ENCODE peak calls at places on chromosomes 6 and 20, in five cellular contexts. One of them, this sample, is unnamed.

GRCh38 chr20:20213722-20214121 is 154.2 kb upstream of the INSM1 start:
- DNase-seq in brain microvascular endothelial cell: no peak
- DNase-seq in cardiac muscle cell: no peak
- DNase-seq in kidney epithelial cell: no peak
- DNase-seq in RWPE2: no peak
- DNase-seq in this sample: no peak

GRCh38 chr6:44642870-44643522 is 255.5 kb downstream of the CDC5L start:
- DNase-seq in cardiac muscle cell: no peak
- DNase-seq in RWPE2: no peak
- DNase-seq in kidney epithelial cell: no peak
- DNase-seq in brain microvascular endothelial cell: peak
- DNase-seq in this sample: peak

GRCh38 chr20:62704341-62704948 is 4.2 kb upstream of the NTSR1 start:
- DNase-seq in RWPE2: peak
- DNase-seq in brain microvascular endothelial cell: peak
- DNase-seq in cardiac muscle cell: peak
- DNase-seq in kidney epithelial cell: peak
- DNase-seq in this sample: peak

GRCh38 chr20:60101201-60101893 is 143.1 kb downstream of the CDH26 start:
- DNase-seq in cardiac muscle cell: no peak
- DNase-seq in kidney epithelial cell: no peak
- DNase-seq in RWPE2: no peak
- DNase-seq in brain microvascular endothelial cell: no peak
- DNase-seq in this sample: no peak

GRCh38 chr6:87710090-87710489 is 8.1 kb upstream of the AKIRIN2 start:
- DNase-seq in kidney epithelial cell: no peak
- DNase-seq in cardiac muscle cell: no peak
- DNase-seq in brain microvascular endothelial cell: no peak
- DNase-seq in RWPE2: no peak
- DNase-seq in this sample: no peak

GRCh38 chr20:47765715-47766594 is 19.3 kb downstream of the SULF2 start:
- DNase-seq in brain microvascular endothelial cell: peak
- DNase-seq in RWPE2: no peak
- DNase-seq in kidney epithelial cell: no peak
- DNase-seq in cardiac muscle cell: no peak
- DNase-seq in this sample: no peak

GRCh38 chr20:41327178-41327577 is 9.6 kb upstream of the ZHX3 start:
- DNase-seq in RWPE2: no peak
- DNase-seq in brain microvascular endothelial cell: no peak
- DNase-seq in kidney epithelial cell: no peak
- DNase-seq in cardiac muscle cell: no peak
- DNase-seq in this sample: no peak

GRCh38 chr6:25448965-25449538 is 169.9 kb downstream of the CARMIL1 start:
- DNase-seq in RWPE2: no peak
- DNase-seq in cardiac muscle cell: no peak
- DNase-seq in brain microvascular endothelial cell: no peak
- DNase-seq in kidney epithelial cell: no peak
- DNase-seq in this sample: no peak

GRCh38 chr20:33092361-33092760 is 12.9 kb downstream of the BPIFB4 start:
- DNase-seq in brain microvascular endothelial cell: no peak
- DNase-seq in RWPE2: no peak
- DNase-seq in cardiac muscle cell: no peak
- DNase-seq in kidney epithelial cell: no peak
- DNase-seq in this sample: no peak

GRCh38 chr20:62772618-62772993 is 23.7 kb upstream of the MRGBP start:
- DNase-seq in brain microvascular endothelial cell: no peak
- DNase-seq in cardiac muscle cell: no peak
- DNase-seq in RWPE2: no peak
- DNase-seq in kidney epithelial cell: no peak
- DNase-seq in this sample: no peak

GRCh38 chr6:1247058-1247457 is 64.8 kb upstream of the FOXQ1 start:
- DNase-seq in kidney epithelial cell: no peak
- DNase-seq in RWPE2: no peak
- DNase-seq in cardiac muscle cell: no peak
- DNase-seq in brain microvascular endothelial cell: no peak
- DNase-seq in this sample: no peak

GRCh38 chr20:31948008-31948407 is 3.8 kb downstream of the PDRG1 start:
- DNase-seq in RWPE2: no peak
- DNase-seq in brain microvascular endothelial cell: no peak
- DNase-seq in cardiac muscle cell: no peak
- DNase-seq in kidney epithelial cell: no peak
- DNase-seq in this sample: no peak

GRCh38 chr6:5529015-5529414 is 267.7 kb downstream of the FARS2 start:
- DNase-seq in RWPE2: no peak
- DNase-seq in kidney epithelial cell: no peak
- DNase-seq in brain microvascular endothelial cell: no peak
- DNase-seq in cardiac muscle cell: no peak
- DNase-seq in this sample: no peak

GRCh38 chr6:152651986-152652385 is 14.8 kb upstream of the SYNE1 start:
- DNase-seq in kidney epithelial cell: no peak
- DNase-seq in brain microvascular endothelial cell: no peak
- DNase-seq in RWPE2: no peak
- DNase-seq in cardiac muscle cell: no peak
- DNase-seq in this sample: peak

GRCh38 chr20:61965606-61966491 is 99.8 kb downstream of the TAF4 start:
- DNase-seq in brain microvascular endothelial cell: no peak
- DNase-seq in kidney epithelial cell: no peak
- DNase-seq in cardiac muscle cell: no peak
- DNase-seq in RWPE2: peak
- DNase-seq in this sample: no peak

GRCh38 chr6:169051371-169051770 is 202.3 kb downstream of the THBS2 start:
- DNase-seq in kidney epithelial cell: no peak
- DNase-seq in brain microvascular endothelial cell: no peak
- DNase-seq in cardiac muscle cell: no peak
- DNase-seq in RWPE2: no peak
- DNase-seq in this sample: no peak

GRCh38 chr6:151704383-151704782 is 103.1 kb upstream of the ESR1 start:
- DNase-seq in kidney epithelial cell: no peak
- DNase-seq in RWPE2: no peak
- DNase-seq in brain microvascular endothelial cell: no peak
- DNase-seq in cardiac muscle cell: no peak
- DNase-seq in this sample: no peak

GRCh38 chr6:27890351-27891299 is 21.6 kb downstream of the OR2B2 start:
- DNase-seq in brain microvascular endothelial cell: peak
- DNase-seq in cardiac muscle cell: peak
- DNase-seq in RWPE2: peak
- DNase-seq in kidney epithelial cell: peak
- DNase-seq in this sample: peak

GRCh38 chr20:45419188-45420091 is 3.5 kb downstream of the PIGT start:
- DNase-seq in RWPE2: peak
- DNase-seq in cardiac muscle cell: peak
- DNase-seq in kidney epithelial cell: peak
- DNase-seq in brain microvascular endothelial cell: peak
- DNase-seq in this sample: peak

GRCh38 chr6:26306248-26306647 is 58.8 kb upstream of the BTN3A2 start:
- DNase-seq in brain microvascular endothelial cell: no peak
- DNase-seq in cardiac muscle cell: no peak
- DNase-seq in RWPE2: no peak
- DNase-seq in kidney epithelial cell: no peak
- DNase-seq in this sample: no peak

GRCh38 chr6:125957845-125958244 is 1.3 kb downstream of the HINT3 start:
- DNase-seq in cardiac muscle cell: peak
- DNase-seq in RWPE2: no peak
- DNase-seq in kidney epithelial cell: peak
- DNase-seq in brain microvascular endothelial cell: no peak
- DNase-seq in this sample: peak

GRCh38 chr6:163956571-163957407 is 542.3 kb downstream of the QKI start:
- DNase-seq in kidney epithelial cell: no peak
- DNase-seq in RWPE2: no peak
- DNase-seq in brain microvascular endothelial cell: peak
- DNase-seq in cardiac muscle cell: peak
- DNase-seq in this sample: peak

DNA sequence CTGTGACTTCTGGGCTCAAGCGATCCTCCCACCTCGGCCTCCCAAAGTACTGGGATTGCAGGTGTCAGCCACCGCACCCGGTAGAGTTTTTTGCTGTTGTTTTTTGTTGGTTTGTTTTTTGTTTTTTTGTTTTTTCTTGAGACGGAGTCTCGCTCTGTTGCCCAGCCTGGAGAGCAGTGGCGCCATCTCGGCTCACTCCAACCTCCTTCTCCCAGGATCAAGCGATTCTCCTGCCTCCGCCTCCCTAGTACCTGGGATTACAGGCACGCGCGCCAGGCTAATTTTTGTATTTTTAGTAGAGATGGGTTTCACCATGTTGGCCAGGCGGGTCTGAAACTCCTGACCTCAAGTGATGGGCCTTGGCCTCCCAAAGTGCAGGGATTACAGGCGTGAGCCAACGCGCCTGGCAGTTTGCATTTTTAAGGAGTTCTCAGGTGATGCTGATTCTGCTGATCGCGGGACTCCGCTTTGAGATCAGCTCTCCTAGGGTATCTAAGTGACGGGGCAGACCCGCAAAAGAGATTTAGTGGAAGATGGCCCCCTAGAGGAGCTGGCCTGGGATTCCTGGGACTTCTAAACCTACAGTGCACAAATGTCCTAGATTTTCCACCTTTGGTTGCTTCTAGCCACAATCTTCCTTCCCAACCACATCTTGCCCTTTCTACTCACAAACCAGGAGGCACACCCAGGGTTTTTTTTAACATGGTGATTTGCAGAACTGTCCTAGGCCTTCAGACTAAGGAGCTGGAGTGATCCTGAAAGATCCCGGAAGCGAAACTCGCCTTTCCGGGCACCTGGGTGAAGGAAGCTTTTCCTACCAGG is 45.2 kb downstream of the DPPA5 start:
- DNase-seq in brain microvascular endothelial cell: peak
- DNase-seq in kidney epithelial cell: no peak
- DNase-seq in cardiac muscle cell: peak
- DNase-seq in RWPE2: no peak
- DNase-seq in this sample: peak
- TF ChIP-seq CTCF in brain microvascular endothelial cell: peak
- TF ChIP-seq CTCF in kidney epithelial cell: peak
- TF ChIP-seq CTCF in cardiac muscle cell: peak
- TF ChIP-seq CTCF in RWPE2: peak
- TF ChIP-seq CTCF in this sample: peak

GRCh38 chr6:68108243-68108835 is 526.7 kb upstream of the ADGRB3 start:
- DNase-seq in brain microvascular endothelial cell: peak
- DNase-seq in cardiac muscle cell: peak
- DNase-seq in RWPE2: no peak
- DNase-seq in kidney epithelial cell: no peak
- DNase-seq in this sample: peak
- H3K4me3 ChIP-seq in brain microvascular endothelial cell: no peak
- H3K4me3 ChIP-seq in cardiac muscle cell: no peak
- H3K4me3 ChIP-seq in RWPE2: no peak
- H3K4me3 ChIP-seq in kidney epithelial cell: no peak
- H3K4me3 ChIP-seq in this sample: no peak

DNA sequence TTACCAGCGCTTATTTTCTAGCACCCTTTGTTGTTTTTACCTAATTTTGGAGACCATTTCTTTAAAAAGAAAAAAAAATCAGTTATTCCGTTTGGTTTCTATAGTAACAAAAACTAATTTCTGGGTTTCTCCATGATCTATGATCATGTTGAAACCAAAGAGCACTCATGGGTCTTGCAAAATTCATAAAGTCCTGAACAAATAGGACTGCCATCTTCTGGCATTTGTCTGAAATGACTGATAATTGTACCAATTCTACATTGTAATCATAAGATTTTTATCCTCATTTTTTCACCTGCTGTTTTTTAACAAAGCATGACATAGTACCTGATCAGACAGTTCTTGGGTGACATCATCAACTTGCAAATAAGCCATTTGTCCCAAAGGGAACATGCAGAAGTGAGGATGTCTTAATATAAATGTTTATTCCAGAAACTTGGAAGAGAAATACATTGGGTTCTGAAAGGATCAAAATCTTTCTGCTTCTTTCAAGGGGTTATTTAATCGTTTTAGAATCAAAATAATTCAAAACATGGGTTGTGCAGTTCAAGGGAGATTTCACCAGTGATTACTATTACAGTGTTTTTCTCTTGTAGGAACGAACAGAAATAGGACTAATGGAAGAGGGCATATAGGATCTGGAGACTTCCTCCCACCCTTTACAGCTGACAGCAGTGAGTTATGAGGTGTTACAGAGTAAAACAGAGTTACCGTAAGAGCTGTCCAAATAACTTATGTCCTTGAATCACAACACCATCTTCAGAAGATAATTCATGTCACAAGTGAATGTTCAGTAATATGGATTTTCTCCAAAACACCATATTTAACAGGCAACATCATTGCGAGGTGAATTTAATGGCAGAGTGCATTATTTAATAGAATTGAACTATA is 87.1 kb upstream of the GJE1 start:
- DNase-seq in kidney epithelial cell: no peak
- DNase-seq in RWPE2: no peak
- DNase-seq in cardiac muscle cell: peak
- DNase-seq in brain microvascular endothelial cell: peak
- DNase-seq in this sample: peak
- TF ChIP-seq CTCF in kidney epithelial cell: peak
- TF ChIP-seq CTCF in RWPE2: peak
- TF ChIP-seq CTCF in cardiac muscle cell: peak
- TF ChIP-seq CTCF in brain microvascular endothelial cell: peak
- TF ChIP-seq CTCF in this sample: peak

GRCh38 chr6:106083618-106084017 is 2.5 kb upstream of the PRDM1 start:
- DNase-seq in kidney epithelial cell: no peak
- DNase-seq in brain microvascular endothelial cell: no peak
- DNase-seq in RWPE2: no peak
- DNase-seq in cardiac muscle cell: no peak
- DNase-seq in this sample: no peak
- H3K4me3 ChIP-seq in kidney epithelial cell: no peak
- H3K4me3 ChIP-seq in brain microvascular endothelial cell: no peak
- H3K4me3 ChIP-seq in RWPE2: no peak
- H3K4me3 ChIP-seq in cardiac muscle cell: no peak
- H3K4me3 ChIP-seq in this sample: no peak

GRCh38 chr6:157982580-157983438 is 1.1 kb downstream of the SYNJ2 start:
- DNase-seq in RWPE2: no peak
- DNase-seq in brain microvascular endothelial cell: peak
- DNase-seq in kidney epithelial cell: no peak
- DNase-seq in cardiac muscle cell: peak
- DNase-seq in this sample: peak
- TF ChIP-seq CTCF in RWPE2: no peak
- TF ChIP-seq CTCF in brain microvascular endothelial cell: peak
- TF ChIP-seq CTCF in kidney epithelial cell: peak
- TF ChIP-seq CTCF in cardiac muscle cell: peak
- TF ChIP-seq CTCF in this sample: peak

GRCh38 chr20:51712501-51713212 is 55.5 kb downstream of the ATP9A start:
- DNase-seq in brain microvascular endothelial cell: peak
- DNase-seq in kidney epithelial cell: no peak
- DNase-seq in cardiac muscle cell: peak
- DNase-seq in RWPE2: peak
- DNase-seq in this sample: peak

GRCh38 chr20:51713213-51713598 is 55.0 kb downstream of the ATP9A start:
- DNase-seq in brain microvascular endothelial cell: no peak
- DNase-seq in cardiac muscle cell: no peak
- DNase-seq in RWPE2: no peak
- DNase-seq in kidney epithelial cell: no peak
- DNase-seq in this sample: no peak

GRCh38 chr20:51715028-51715872 is 52.9 kb downstream of the ATP9A start:
- DNase-seq in cardiac muscle cell: no peak
- DNase-seq in kidney epithelial cell: no peak
- DNase-seq in RWPE2: no peak
- DNase-seq in brain microvascular endothelial cell: no peak
- DNase-seq in this sample: no peak

GRCh38 chr20:51711426-51711825 is 56.8 kb downstream of the ATP9A start:
- DNase-seq in kidney epithelial cell: no peak
- DNase-seq in brain microvascular endothelial cell: no peak
- DNase-seq in RWPE2: no peak
- DNase-seq in cardiac muscle cell: no peak
- DNase-seq in this sample: no peak

GRCh38 chr20:51710503-51710902 is 57.7 kb downstream of the ATP9A start:
- DNase-seq in brain microvascular endothelial cell: no peak
- DNase-seq in cardiac muscle cell: no peak
- DNase-seq in RWPE2: peak
- DNase-seq in kidney epithelial cell: no peak
- DNase-seq in this sample: no peak
- H3K4me3 ChIP-seq in brain microvascular endothelial cell: no peak
- H3K4me3 ChIP-seq in cardiac muscle cell: no peak
- H3K4me3 ChIP-seq in RWPE2: no peak
- H3K4me3 ChIP-seq in kidney epithelial cell: no peak
- H3K4me3 ChIP-seq in this sample: no peak

This sample was measured in astrocyte of the spinal cord.